ENCODE peak calls at places on chromosomes 1 and 21, in ten cellular contexts. X is heart left ventricle, E is esophagus squamous epithelium, F is tibial artery, U is spleen, R is H1, H is uterus, S is prostate gland, L is colonic mucosa, A is iPS DF 6.9. I is an unnamed sample. For H3K4me1 and H3K27me3, the result is how much of the 10 kb centered on the place peaks cover.

GRCh38 chr1:1928231-1929101 is 9.4 kb upstream of the TMEM52 start:
- DNase-seq in X (no peak), E (no peak), F (no peak), U (peak), R (no peak), H (no peak), S (no peak), L (no peak), A (no peak), I (no peak)

GRCh38 chr1:109890115-109890953 is 20.3 kb upstream of the CSF1 start:
- DNase-seq in X (no peak), E (no peak), F (peak), U (no peak), R (no peak), H (no peak), S (no peak), L (no peak), A (no peak), I (no peak)

GRCh38 chr1:31791131-31791858 is 24.5 kb downstream of the SPOCD1 start:
- DNase-seq in X (no peak), E (no peak), F (peak), U (peak), R (no peak), H (peak), S (no peak), L (no peak), A (no peak), I (no peak)

GRCh38 chr1:33120436-33121231 is 39.7 kb downstream of the AZIN2 start:
- DNase-seq in X (no peak), E (no peak), F (no peak), U (no peak), R (no peak), H (no peak), S (no peak), L (no peak), A (no peak), I (no peak)

GRCh38 chr21:19048088-19048672 is 644.6 kb upstream of the TMPRSS15 start:
- DNase-seq in X (no peak), E (no peak), F (no peak), U (no peak), R (no peak), H (no peak), S (no peak), L (peak), A (no peak), I (no peak)

GRCh38 chr1:201505505-201505893 is 1.4 kb downstream of the CSRP1 start:
- DNase-seq in X (peak), E (no peak), F (no peak), U (no peak), R (no peak), H (no peak), S (no peak), L (peak), A (no peak), I (no peak)

GRCh38 chr1:117633423-117633822 is 27.6 kb downstream of the TENT5C start:
- DNase-seq in X (no peak), E (no peak), F (no peak), U (peak), R (no peak), H (no peak), S (no peak), L (no peak), A (no peak), I (no peak)

GRCh38 chr1:156245451-156246232 is 2.2 kb downstream of the PAQR6 start:
- DNase-seq in X (no peak), E (no peak), F (no peak), U (peak), R (no peak), H (no peak), S (no peak), L (peak), A (no peak), I (no peak)

GRCh38 chr21:32578107-32578691 is 7.1 kb downstream of the TCP10L start:
- DNase-seq in X (no peak), E (no peak), F (no peak), U (no peak), R (peak), H (no peak), S (no peak), L (peak), A (no peak), I (no peak)

GRCh38 chr1:18901952-18902522 is 318 bp downstream of the ALDH4A1 start:
- DNase-seq in X (no peak), E (no peak), F (no peak), U (no peak), R (no peak), H (peak), S (no peak), L (no peak), A (no peak), I (no peak)

GRCh38 chr21:16667395-16667794 is 845.4 kb upstream of the CXADR start:
- DNase-seq in X (no peak), E (no peak), F (no peak), U (no peak), R (no peak), H (no peak), S (no peak), L (no peak), A (no peak), I (no peak)

GRCh38 chr1:153659175-153659534 is 652 bp downstream of the SNAPIN start:
- DNase-seq in X (peak), E (no peak), F (no peak), U (peak), R (no peak), H (no peak), S (no peak), L (no peak), A (no peak), I (no peak)

GRCh38 chr1:225928186-225929175 is 4.4 kb upstream of the PYCR2 start:
- DNase-seq in X (no peak), E (no peak), F (no peak), U (peak), R (no peak), H (no peak), S (no peak), L (no peak), A (no peak), I (no peak)

GRCh38 chr1:231240883-231241735 is at the start of gene GNPAT:
- DNase-seq in X (peak), E (peak), F (peak), U (peak), R (peak), H (peak), S (peak), L (peak), A (peak), I (peak)

GRCh38 chr1:216621536-216621935 is 101.7 kb downstream of the ESRRG start:
- DNase-seq in X (no peak), E (no peak), F (no peak), U (no peak), R (no peak), H (no peak), S (no peak), L (no peak), A (no peak), I (no peak)

GRCh38 chr1:156912861-156913808 is 7.3 kb upstream of the LRRC71 start:
- DNase-seq in X (no peak), E (no peak), F (no peak), U (no peak), R (no peak), H (no peak), S (no peak), L (no peak), A (no peak), I (no peak)

GRCh38 chr1:182601926-182602325 is 2.3 kb downstream of the RGS16 start:
- DNase-seq in X (no peak), E (no peak), F (no peak), U (no peak), R (no peak), H (no peak), S (no peak), L (no peak), A (no peak), I (no peak)

GRCh38 chr1:91244737-91245136 is 159.9 kb downstream of the HFM1 start:
- DNase-seq in X (no peak), E (no peak), F (no peak), U (no peak), R (no peak), H (no peak), S (no peak), L (no peak), A (no peak), I (no peak)

GRCh38 chr1:82515650-82516049 is 714.9 kb downstream of the ADGRL2 start:
- DNase-seq in X (no peak), E (no peak), F (no peak), U (no peak), R (no peak), H (no peak), S (no peak), L (no peak), A (no peak), I (no peak)

GRCh38 chr1:231971397-231972233 is 345.0 kb downstream of the DISC1 start:
- DNase-seq in X (peak), E (no peak), F (no peak), U (no peak), R (no peak), H (no peak), S (no peak), L (no peak), A (no peak), I (no peak)

GRCh38 chr1:228149341-228150020 is at the start of gene GJC2:
- DNase-seq in X (peak), E (no peak), F (peak), U (no peak), R (no peak), H (peak), S (no peak), L (no peak), A (no peak), I (no peak)

GRCh38 chr21:17463441-17463840 is 49.4 kb upstream of the CXADR start:
- DNase-seq in X (peak), E (no peak), F (no peak), U (no peak), R (no peak), H (peak), S (no peak), L (no peak), A (no peak), I (no peak)

GRCh38 chr1:226762988-226763740 is 24.1 kb upstream of the ITPKB start:
- DNase-seq in X (no peak), E (no peak), F (no peak), U (no peak), R (no peak), H (no peak), S (no peak), L (no peak), A (no peak), I (no peak)

GRCh38 chr1:85316324-85316723 is 39.9 kb upstream of the BCL10 start:
- DNase-seq in X (no peak), E (no peak), F (no peak), U (no peak), R (no peak), H (no peak), S (no peak), L (no peak), A (no peak), I (no peak)

GRCh38 chr1:209815931-209816338 is 10.0 kb upstream of the IRF6 start:
- DNase-seq in X (no peak), E (no peak), F (no peak), U (no peak), R (no peak), H (no peak), S (peak), L (no peak), A (no peak), I (no peak)

GRCh38 chr1:220817907-220818306 is 31.2 kb downstream of the MTARC1 start:
- DNase-seq in X (no peak), E (no peak), F (no peak), U (no peak), R (no peak), H (peak), S (no peak), L (no peak), A (no peak), I (no peak)

GRCh38 chr1:221847676-221848075 is 105.8 kb upstream of the DUSP10 start:
- DNase-seq in X (no peak), E (no peak), F (no peak), U (no peak), R (no peak), H (no peak), S (no peak), L (no peak), A (no peak), I (no peak)

GRCh38 chr1:210536263-210536961 is 207.7 kb downstream of the HHAT start:
- DNase-seq in X (no peak), E (no peak), F (no peak), U (no peak), R (no peak), H (no peak), S (peak), L (no peak), A (no peak), I (no peak)

GRCh38 chr1:205074513-205074912 is 9.7 kb downstream of the TMEM81 start:
- DNase-seq in X (no peak), E (no peak), F (no peak), U (no peak), R (no peak), H (no peak), S (no peak), L (no peak), A (no peak), I (no peak)

GRCh38 chr1:244989813-244990212 is 125.5 kb upstream of the HNRNPU start:
- DNase-seq in X (no peak), E (no peak), F (no peak), U (no peak), R (no peak), H (no peak), S (no peak), L (no peak), A (no peak), I (no peak)

GRCh38 chr1:228487336-228488106 is at the start of gene RNF187:
- DNase-seq in X (peak), E (no peak), F (peak), U (peak), R (no peak), H (peak), S (peak), L (peak), A (no peak), I (no peak)

GRCh38 chr1:13528320-13528719 is 14.5 kb upstream of the LRRC38 start:
- DNase-seq in X (no peak), E (no peak), F (no peak), U (no peak), R (no peak), H (no peak), S (no peak), L (no peak), A (no peak), I (no peak)

GRCh38 chr1:214002472-214002871 is 14.7 kb downstream of the PROX1 start:
- DNase-seq in X (no peak), E (no peak), F (no peak), U (no peak), R (no peak), H (no peak), S (no peak), L (no peak), A (no peak), I (no peak)

GRCh38 chr1:42691157-42691498 is 8.9 kb downstream of the YBX1 start:
- DNase-seq in X (no peak), E (no peak), F (no peak), U (no peak), R (no peak), H (no peak), S (no peak), L (no peak), A (no peak), I (no peak)

GRCh38 chr1:42689912-42690311 is 7.7 kb downstream of the YBX1 start:
- DNase-seq in X (no peak), E (no peak), F (no peak), U (no peak), R (no peak), H (no peak), S (no peak), L (no peak), A (no peak), I (no peak)

GRCh38 chr1:42692941-42693340 is 10.7 kb downstream of the YBX1 start:
- DNase-seq in X (no peak), E (no peak), F (no peak), U (no peak), R (no peak), H (no peak), S (no peak), L (no peak), A (no peak), I (no peak)

GRCh38 chr1:42690477-42691156 is 8.4 kb downstream of the YBX1 start:
- DNase-seq in X (no peak), E (no peak), F (no peak), U (no peak), R (no peak), H (no peak), S (no peak), L (no peak), A (no peak), I (no peak)

GRCh38 chr1:42692461-42692860 is 10.2 kb downstream of the YBX1 start:
- DNase-seq in X (no peak), E (no peak), F (no peak), U (no peak), R (no peak), H (no peak), S (no peak), L (peak), A (no peak), I (no peak)
- H3K4me1 ChIP-seq in X (under half), E (half or more), F (under half), U (half or more), R (under half), H (under half), S (under half), L (under half), A (under half), I (half or more)

DNA sequence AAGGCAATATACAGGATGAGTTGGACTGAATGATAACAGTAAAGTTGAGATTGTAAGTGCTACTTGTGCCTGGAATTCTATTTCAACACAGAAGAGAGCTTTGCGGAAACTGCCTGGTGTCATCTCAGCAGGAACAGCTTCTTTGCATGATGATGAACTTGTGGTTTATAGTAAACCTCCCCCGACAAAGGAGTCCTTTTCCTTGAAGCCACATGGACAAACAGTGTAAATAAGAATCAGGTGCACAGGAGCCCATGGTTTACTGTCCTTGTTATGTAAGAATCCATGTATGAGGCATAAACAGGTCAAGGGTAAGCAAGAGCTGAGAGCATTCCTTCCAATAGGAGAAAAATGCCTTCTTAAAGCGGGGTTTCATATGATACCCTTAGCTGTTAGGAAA is 66.2 kb downstream of the PCNX2 start:
- DNase-seq in X (no peak), E (no peak), F (no peak), U (no peak), R (no peak), H (no peak), S (no peak), L (no peak), A (no peak), I (no peak)
- H3K27me3 ChIP-seq in X (under half), E (under half), F (under half), U (under half), R (under half), H (under half), S (under half), L (under half), A (under half), I (under half)

DNA sequence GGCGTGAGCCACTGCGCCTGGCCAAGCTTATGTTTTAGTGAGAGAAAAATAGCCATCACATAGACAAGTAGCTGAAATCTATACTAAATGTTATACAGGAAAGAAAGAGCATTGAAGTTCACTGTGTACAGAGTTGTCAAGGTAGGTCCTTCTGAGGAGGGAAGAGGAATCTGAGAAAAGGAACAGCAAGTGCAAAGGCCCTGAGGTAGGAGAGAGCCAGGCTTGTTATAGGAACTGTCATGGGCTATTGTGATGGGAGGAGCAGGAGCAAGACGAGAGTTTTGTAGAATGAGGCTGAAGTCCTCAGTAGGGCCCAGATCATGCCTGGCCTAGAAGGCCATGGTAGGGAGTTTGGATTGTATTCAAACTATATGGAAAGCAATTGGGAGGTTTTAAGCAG is 4.6 kb downstream of the ZDHHC18 start:
- DNase-seq in X (no peak), E (no peak), F (no peak), U (peak), R (no peak), H (no peak), S (no peak), L (no peak), A (no peak), I (no peak)
- H3K4me1 ChIP-seq in X (under half), E (half or more), F (under half), U (under half), R (under half), H (under half), S (under half), L (under half), A (under half), I (under half)

DNA sequence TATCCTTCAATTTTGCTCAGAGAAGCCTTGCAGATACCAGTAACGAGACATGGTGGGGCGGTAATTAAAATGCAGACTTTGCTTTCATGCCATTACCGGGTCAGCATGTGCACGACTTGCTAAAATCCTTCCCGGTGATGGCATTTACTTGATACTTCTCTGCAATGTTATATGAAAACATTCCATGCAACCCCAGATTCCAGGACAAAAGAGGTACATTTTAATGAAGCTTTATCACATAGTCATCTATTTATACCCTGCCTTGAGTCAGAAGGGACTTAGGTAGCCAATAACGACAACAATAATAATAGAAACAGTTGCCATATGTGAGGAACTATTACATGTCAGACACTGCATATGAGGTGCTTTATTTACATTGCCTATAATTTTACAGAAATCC is 29.4 kb upstream of the PLA2G2C start:
- DNase-seq in X (no peak), E (no peak), F (no peak), U (no peak), R (no peak), H (no peak), S (no peak), L (no peak), A (no peak), I (no peak)
- H3K27me3 ChIP-seq in X (under half), E (under half), F (under half), U (under half), R (under half), H (under half), S (under half), L (under half), A (under half), I (under half)

GRCh38 chr1:150109567-150109966 is 40.1 kb upstream of the PLEKHO1 start:
- DNase-seq in X (no peak), E (no peak), F (no peak), U (no peak), R (no peak), H (no peak), S (no peak), L (no peak), A (no peak), I (no peak)
- H3K4me1 ChIP-seq in X (under half), E (under half), F (under half), U (under half), R (under half), H (under half), S (under half), L (under half), A (under half), I (under half)